ENCODE peak calls at places on chromosome 19, in five cellular contexts. U is thyroid gland, V is right lobe of liver, Q is A549, P is transverse colon. G is an unnamed sample. For H3K4me1, the result is how much of the 10 kb centered on the place peaks cover.

GRCh38 chr19:48394331-48395169 is 1.1 kb downstream of the GRIN2D start:
- DNase-seq in U (no peak), V (no peak), Q (no peak), P (peak), G (no peak)

GRCh38 chr19:2887391-2887914 is 13.3 kb upstream of the ZNF57 start:
- DNase-seq in U (no peak), V (no peak), Q (peak), P (no peak), G (peak)

GRCh38 chr19:49567722-49568454 is 12.5 kb downstream of the NOSIP start:
- DNase-seq in U (no peak), V (no peak), Q (no peak), P (peak), G (no peak)

GRCh38 chr19:18292810-18293641 is 11.6 kb upstream of the JUND start:
- DNase-seq in U (peak), V (peak), Q (peak), P (peak), G (peak)

GRCh38 chr19:10424011-10424637 is 3.8 kb downstream of the PDE4A start:
- DNase-seq in U (peak), V (peak), Q (peak), P (peak), G (peak)

GRCh38 chr19:45954132-45954531 is 19.5 kb downstream of the NOVA2 start:
- DNase-seq in U (no peak), V (no peak), Q (no peak), P (no peak), G (no peak)

GRCh38 chr19:44820648-44821609 is 12.0 kb downstream of the BCAM start:
- DNase-seq in U (peak), V (peak), Q (no peak), P (no peak), G (peak)

GRCh38 chr19:34244611-34245299 is 9.6 kb upstream of the GARRE1 start:
- DNase-seq in U (peak), V (no peak), Q (no peak), P (no peak), G (no peak)

DNA sequence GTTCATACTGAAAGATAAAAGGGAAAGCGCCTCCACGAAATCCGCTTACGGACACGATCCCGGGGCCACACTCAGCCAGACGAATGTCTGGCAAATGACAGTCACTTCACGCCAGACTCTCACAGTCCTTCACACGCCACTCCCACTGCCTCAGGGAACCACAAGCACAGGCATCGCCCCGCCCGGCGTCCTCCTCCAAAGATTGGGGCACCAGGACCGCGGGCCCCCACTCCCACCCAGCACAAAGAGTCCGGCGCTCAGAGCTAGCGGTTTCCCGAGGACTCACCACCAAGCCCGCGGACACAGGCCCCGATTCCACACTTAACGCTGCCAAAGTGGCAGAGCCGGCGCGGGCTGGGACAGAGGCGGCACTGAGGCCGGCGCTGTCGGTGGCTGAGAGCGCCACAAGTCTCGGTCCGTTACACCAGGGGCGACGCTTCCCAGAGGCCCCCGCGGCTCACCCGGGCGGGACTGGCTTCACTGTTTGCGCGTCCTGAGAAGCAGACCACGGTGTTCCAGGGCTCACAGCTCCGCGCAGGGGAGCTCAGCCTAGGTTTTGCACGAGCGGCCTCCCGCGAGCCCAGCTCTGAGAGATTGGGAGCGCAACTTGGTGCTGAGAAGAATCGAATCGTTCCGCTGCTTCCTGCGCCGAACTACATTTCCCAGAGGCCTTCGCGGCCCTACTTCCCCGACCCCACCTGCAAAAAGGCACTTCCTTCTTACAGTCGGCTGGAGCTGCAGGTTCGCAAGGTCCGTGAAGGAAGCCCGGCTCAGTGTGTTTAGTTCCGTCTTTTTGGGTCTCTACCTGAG is at the start of gene ZNF569:
- DNase-seq in U (peak), V (peak), Q (peak), P (peak), G (peak)
- TF ChIP-seq POLR2A in U (no peak), V (peak), Q (peak), P (peak), G (no peak)

DNA sequence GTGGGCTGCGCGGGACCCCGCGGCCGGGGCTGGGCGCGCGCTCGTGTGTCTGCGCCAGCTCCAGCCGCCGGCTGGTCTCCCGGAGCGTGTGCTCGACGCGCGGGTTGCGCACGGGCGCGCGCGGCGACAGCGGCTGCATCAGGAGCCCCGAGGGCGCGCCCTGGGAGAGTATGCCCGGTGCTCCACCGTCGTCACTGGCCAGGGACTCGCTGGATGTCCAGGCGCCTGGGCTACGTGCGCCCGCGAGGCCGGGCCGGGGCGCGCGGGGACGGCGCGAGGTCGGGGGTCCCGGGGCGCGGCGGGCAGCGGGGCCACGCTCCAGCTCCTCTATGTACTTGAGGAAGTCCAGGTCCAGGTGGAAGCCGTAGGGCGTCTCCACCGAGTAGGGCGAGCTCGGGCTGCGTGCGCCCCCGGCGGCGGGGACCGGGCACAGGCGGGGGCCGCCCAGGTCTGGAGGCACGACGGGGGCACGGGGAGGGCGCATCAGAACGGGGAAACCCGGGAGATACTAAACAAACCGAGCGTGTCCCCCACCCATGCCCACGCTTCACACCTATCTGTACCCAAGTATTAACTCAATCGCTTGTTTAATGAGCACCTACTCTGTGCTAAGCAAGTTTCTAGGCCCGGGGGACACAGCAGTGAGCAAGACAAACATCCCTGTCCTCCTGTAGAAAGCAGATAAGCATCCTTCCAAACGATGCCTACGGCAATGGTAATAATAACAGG is 7.6 kb downstream of the KANK3 start:
- DNase-seq in U (no peak), V (no peak), Q (peak), P (peak), G (no peak)
- TF ChIP-seq CTCF in U (no peak), V (no peak), Q (peak), P (no peak), G (peak)

GRCh38 chr19:5131866-5132561 is 163.1 kb downstream of the KDM4B start:
- DNase-seq in U (peak), V (no peak), Q (no peak), P (no peak), G (peak)
- H3K4me1 ChIP-seq in U (under half), V (under half), Q (under half), P (under half), G (half or more)

DNA sequence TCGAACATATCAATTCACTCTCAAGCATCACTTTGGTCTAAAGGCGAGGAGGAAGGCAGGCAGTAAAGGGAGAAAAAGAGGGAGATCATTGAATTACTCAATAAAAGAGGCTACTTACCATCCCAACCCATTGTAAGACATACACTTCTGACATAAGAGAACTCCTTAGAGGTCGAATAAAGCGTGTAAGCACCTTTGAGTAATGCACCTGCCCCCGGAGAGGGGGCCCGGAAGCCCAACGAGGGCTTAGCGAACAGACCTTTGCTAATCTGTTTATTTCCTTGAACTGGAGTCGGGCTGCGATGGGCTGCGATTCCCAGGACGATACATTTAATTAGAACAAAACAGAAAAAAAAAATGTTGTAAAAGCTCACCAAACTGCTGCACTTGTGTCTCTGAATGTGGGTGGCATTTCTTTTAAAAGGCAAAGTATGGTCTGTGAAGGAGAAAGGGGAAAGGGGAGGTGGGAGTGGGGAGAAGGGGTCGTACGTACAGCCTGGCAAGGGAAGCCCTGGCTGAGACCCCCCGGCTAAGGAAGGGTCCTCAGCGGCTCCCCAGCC is 3.0 kb downstream of the ZC3H4 start:
- DNase-seq in U (no peak), V (no peak), Q (no peak), P (no peak), G (no peak)
- TF ChIP-seq POLR2A in U (no peak), V (no peak), Q (no peak), P (peak), G (no peak)

DNA sequence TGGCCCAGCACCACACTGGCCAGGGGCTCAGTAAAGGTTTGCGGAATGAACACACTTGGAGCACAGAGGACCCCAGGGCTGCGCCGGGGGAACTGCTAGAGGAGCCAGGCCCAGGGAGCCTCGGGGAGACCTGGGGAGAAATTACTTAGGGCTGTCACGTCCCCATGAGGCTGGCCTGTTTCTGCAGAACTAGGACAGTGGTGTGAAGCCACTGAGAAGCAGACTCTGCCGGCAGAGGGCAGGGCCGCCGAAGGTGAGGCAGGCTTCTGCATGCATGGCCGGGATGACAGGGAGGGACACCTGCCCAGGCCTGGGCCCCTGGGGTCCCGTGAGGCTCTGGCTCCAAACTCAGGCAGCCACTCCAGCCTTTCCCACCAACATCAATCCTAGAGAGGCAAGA is 26.4 kb downstream of the ELAVL1 start:
- DNase-seq in U (no peak), V (peak), Q (no peak), P (no peak), G (no peak)
- TF ChIP-seq CTCF in U (no peak), V (peak), Q (no peak), P (no peak), G (no peak)

GRCh38 chr19:6576869-6577281 is 14.1 kb downstream of the CD70 start:
- DNase-seq in U (no peak), V (no peak), Q (no peak), P (peak), G (no peak)

GRCh38 chr19:6579450-6580178 is 11.3 kb downstream of the CD70 start:
- DNase-seq in U (no peak), V (no peak), Q (no peak), P (no peak), G (no peak)

GRCh38 chr19:6572217-6572616 is 18.7 kb downstream of the CD70 start:
- DNase-seq in U (no peak), V (peak), Q (no peak), P (peak), G (peak)

GRCh38 chr19:6580313-6580712 is 10.6 kb downstream of the CD70 start:
- DNase-seq in U (no peak), V (no peak), Q (peak), P (no peak), G (no peak)

GRCh38 chr19:6577410-6578125 is 13.4 kb downstream of the CD70 start:
- DNase-seq in U (no peak), V (no peak), Q (no peak), P (peak), G (no peak)
- H3K4me1 ChIP-seq in U (under half), V (under half), Q (under half), P (under half), G (under half)

DNA sequence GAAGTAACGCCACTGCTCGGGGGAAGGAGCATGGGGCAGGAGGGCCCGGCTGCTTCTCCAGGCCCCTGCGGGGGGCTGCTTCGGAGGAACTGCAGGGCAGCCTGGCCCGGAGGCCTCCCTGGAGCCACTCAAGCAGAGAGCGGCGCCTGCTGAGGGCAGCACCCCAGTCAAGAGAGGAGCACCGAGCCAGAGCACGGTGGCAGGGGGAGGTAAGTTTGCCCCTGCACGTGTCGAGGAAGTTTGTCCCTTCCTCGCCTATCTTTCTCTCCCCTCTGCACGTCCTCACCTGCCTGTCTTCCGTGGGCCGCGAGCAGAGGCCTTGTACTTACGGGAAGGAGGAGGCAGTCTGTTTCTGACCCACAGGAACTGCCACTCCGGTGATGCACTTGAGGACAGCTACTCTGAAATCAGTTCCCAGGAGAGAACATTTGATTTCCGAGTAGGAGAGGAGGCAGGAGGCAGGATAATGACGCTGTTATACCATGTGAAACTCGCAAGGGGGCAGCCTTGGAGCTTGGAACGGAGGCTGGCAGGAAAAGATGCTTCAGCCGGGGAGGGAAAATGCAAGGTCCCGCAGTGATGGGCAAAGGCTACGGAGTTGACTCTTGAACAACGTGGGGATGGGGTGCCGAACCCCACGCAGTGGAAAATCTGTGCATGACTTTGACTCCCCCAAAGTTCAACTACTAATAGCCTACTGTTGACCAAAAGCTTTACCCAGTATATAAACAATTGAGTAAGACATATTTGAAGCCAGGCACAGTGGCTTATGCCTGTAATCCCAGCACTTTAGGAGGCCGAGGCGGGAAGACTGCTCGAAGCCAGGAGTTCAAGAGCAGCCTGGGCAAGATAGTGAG is 5.0 kb downstream of the FFAR1 start:
- DNase-seq in U (peak), V (peak), Q (peak), P (peak), G (peak)
- TF ChIP-seq POLR2A in U (no peak), V (no peak), Q (no peak), P (no peak), G (no peak)

GRCh38 chr19:29259153-29259552 is 46.2 kb upstream of the UQCRFS1 start:
- DNase-seq in U (no peak), V (no peak), Q (no peak), P (no peak), G (no peak)
- TF ChIP-seq CTCF in U (no peak), V (no peak), Q (peak), P (no peak), G (no peak)

G was measured in testis.